ENCODE peak calls at places on chromosomes 7 and 10, in six cellular contexts. L is epithelial cell of proximal tubule; Q is ovary; M is NCI-H2081; R is glutamatergic neuron; T is activated naive CD4-positive, alpha-beta T cell treated with anti-CD3 and anti-CD28 coated beads for 36 hours. P is an unnamed sample.

GRCh38 chr7:99679400-99680191 is at the start of gene CYP3A5:
- DNase-seq in L (peak; percentile 27), Q (no peak), M (no peak), R (no peak), T (no peak), P (no peak)

GRCh38 chr7:27160147-27160545 is 3.7 kb upstream of the HOXA7 start:
- DNase-seq in L (no peak), Q (no peak), M (no peak), R (no peak), T (no peak), P (no peak)

GRCh38 chr10:92844746-92845145 is 3.6 kb upstream of the EXOC6 start:
- DNase-seq in L (no peak), Q (no peak), M (no peak), R (no peak), T (no peak), P (no peak)

GRCh38 chr10:59177031-59177861 is 803 bp downstream of the PHYHIPL start:
- DNase-seq in L (peak; percentile 68), Q (peak; percentile 21), M (peak; percentile 67), R (peak; percentile 53), T (no peak), P (peak; percentile 65)

GRCh38 chr10:58641708-58642107 is 129.0 kb downstream of the BICC1 start:
- DNase-seq in L (no peak), Q (no peak), M (no peak), R (no peak), T (no peak), P (no peak)

GRCh38 chr7:28002638-28003037 is 178.0 kb downstream of the JAZF1 start:
- DNase-seq in L (no peak), Q (no peak), M (no peak), R (no peak), T (no peak), P (no peak)

GRCh38 chr7:21572331-21572730 is 29.5 kb downstream of the DNAH11 start:
- DNase-seq in L (no peak), Q (no peak), M (no peak), R (no peak), T (no peak), P (no peak)

GRCh38 chr7:33933611-33934281 is 28.4 kb downstream of the BMPER start:
- DNase-seq in L (peak; percentile 66), Q (no peak), M (no peak), R (no peak), T (no peak), P (peak; percentile 46)

GRCh38 chr10:79399242-79399831 is 46.1 kb downstream of the ZCCHC24 start:
- DNase-seq in L (peak; percentile 41), Q (peak; percentile 92), M (no peak), R (no peak), T (no peak), P (peak; percentile 49)

GRCh38 chr10:29481906-29482440 is 152.8 kb downstream of the SVIL start:
- DNase-seq in L (no peak), Q (peak; percentile 61), M (no peak), R (no peak), T (no peak), P (no peak)

GRCh38 chr7:147088916-147089315 is 972.3 kb downstream of the CNTNAP2 start:
- DNase-seq in L (no peak), Q (no peak), M (no peak), R (no peak), T (no peak), P (no peak)

GRCh38 chr7:127186686-127187085 is 66.1 kb downstream of the GRM8 start:
- DNase-seq in L (no peak), Q (no peak), M (no peak), R (no peak), T (no peak), P (no peak)

GRCh38 chr10:94129393-94130130 is 135.8 kb downstream of the PLCE1 start:
- DNase-seq in L (no peak), Q (no peak), M (no peak), R (no peak), T (no peak), P (peak; percentile 30)

GRCh38 chr10:45557275-45557905 is 115.2 kb downstream of the ZFAND4 start:
- DNase-seq in L (no peak), Q (no peak), M (no peak), R (no peak), T (peak; percentile 32), P (no peak)

GRCh38 chr7:18555968-18556367 is 60.4 kb downstream of the HDAC9 start:
- DNase-seq in L (no peak), Q (no peak), M (no peak), R (no peak), T (no peak), P (peak; percentile 13)

GRCh38 chr7:73512018-73512780 is 9.9 kb downstream of the BAZ1B start:
- DNase-seq in L (no peak), Q (no peak), M (no peak), R (no peak), T (no peak), P (no peak)

GRCh38 chr10:113069595-113069994 is 119.5 kb downstream of the TCF7L2 start:
- DNase-seq in L (no peak), Q (no peak), M (no peak), R (no peak), T (no peak), P (peak; percentile 88)

GRCh38 chr7:28686418-28686800 is 271.7 kb downstream of the TRIL start:
- DNase-seq in L (no peak), Q (no peak), M (peak; percentile 21), R (no peak), T (no peak), P (peak; percentile 52)

GRCh38 chr10:124035928-124036558 is 57.4 kb downstream of the CHST15 start:
- DNase-seq in L (no peak), Q (no peak), M (no peak), R (no peak), T (peak; percentile 54), P (no peak)

GRCh38 chr10:48296699-48297098 is 9.8 kb upstream of the MAPK8 start:
- DNase-seq in L (no peak), Q (no peak), M (no peak), R (no peak), T (no peak), P (no peak)

GRCh38 chr10:60662917-60663614 is 115.2 kb upstream of the CDK1 start:
- DNase-seq in L (no peak), Q (no peak), M (peak; percentile 23), R (no peak), T (peak; percentile 23), P (no peak)

GRCh38 chr10:61063035-61063434 is 119.0 kb upstream of the RHOBTB1 start:
- DNase-seq in L (no peak), Q (no peak), M (peak; percentile 13), R (no peak), T (no peak), P (no peak)

GRCh38 chr7:41699532-41699931 is 3.4 kb downstream of the INHBA start:
- DNase-seq in L (no peak), Q (peak; percentile 43), M (no peak), R (peak; percentile 25), T (no peak), P (no peak)

GRCh38 chr10:97169911-97170693 is 15.7 kb downstream of the SLIT1 start:
- DNase-seq in L (no peak), Q (no peak), M (peak; percentile 12), R (no peak), T (no peak), P (peak; percentile 30)

GRCh38 chr10:125629758-125630376 is 53.1 kb downstream of the TEX36 start:
- DNase-seq in L (peak; percentile 3), Q (no peak), M (peak; percentile 38), R (no peak), T (no peak), P (peak; percentile 76)

GRCh38 chr7:90461216-90461615 is 8.2 kb upstream of the PTTG1IP2 start:
- DNase-seq in L (no peak), Q (no peak), M (no peak), R (no peak), T (no peak), P (no peak)

GRCh38 chr7:30163231-30163894 is 28.6 kb downstream of the MTURN start:
- DNase-seq in L (no peak), Q (no peak), M (peak; percentile 89), R (no peak), T (peak; percentile 58), P (peak; percentile 63)

GRCh38 chr7:156105337-156106106 is 293.3 kb upstream of the SHH start:
- DNase-seq in L (no peak), Q (no peak), M (no peak), R (no peak), T (no peak), P (no peak)

GRCh38 chr10:118913825-118914224 is 115.7 kb upstream of the NANOS1 start:
- DNase-seq in L (no peak), Q (no peak), M (no peak), R (no peak), T (no peak), P (no peak)

GRCh38 chr7:135825406-135825805 is 76.8 kb upstream of the FAM180A start:
- DNase-seq in L (no peak), Q (no peak), M (no peak), R (no peak), T (no peak), P (no peak)

GRCh38 chr10:126948355-126949160 is 43.3 kb downstream of the DOCK1 start:
- DNase-seq in L (no peak), Q (no peak), M (no peak), R (no peak), T (no peak), P (no peak)

GRCh38 chr7:150435390-150436073 is 14.9 kb upstream of the GIMAP8 start:
- DNase-seq in L (no peak), Q (no peak), M (no peak), R (no peak), T (peak; percentile 2), P (no peak)

GRCh38 chr10:36462194-36462593 is 663.2 kb upstream of the ANKRD30A start:
- DNase-seq in L (peak; percentile 57), Q (no peak), M (no peak), R (no peak), T (no peak), P (peak; percentile 50)

GRCh38 chr7:36475371-36475770 is 85.7 kb downstream of the ANLN start:
- DNase-seq in L (no peak), Q (no peak), M (no peak), R (no peak), T (peak; percentile 10), P (no peak)

GRCh38 chr7:50069613-50070012 is 23.4 kb downstream of the ZPBP start:
- DNase-seq in L (no peak), Q (peak; percentile 30), M (no peak), R (no peak), T (peak; percentile 49), P (peak; percentile 26)

GRCh38 chr10:7804216-7804615 is 14.1 kb upstream of the TAF3 start:
- DNase-seq in L (no peak), Q (no peak), M (no peak), R (no peak), T (no peak), P (no peak)

GRCh38 chr10:24974978-24975377 is 22.6 kb upstream of the PRTFDC1 start:
- DNase-seq in L (no peak), Q (peak; percentile 64), M (no peak), R (no peak), T (no peak), P (no peak)

GRCh38 chr10:131425752-131426529 is 114.4 kb upstream of the TCERG1L start:
- DNase-seq in L (no peak), Q (peak; percentile 89), M (no peak), R (no peak), T (no peak), P (no peak)

GRCh38 chr10:5662708-5663579 is 3.5 kb downstream of the ASB13 start:
- DNase-seq in L (no peak), Q (no peak), M (no peak), R (no peak), T (no peak), P (no peak)

GRCh38 chr10:79434223-79434687 is 11.2 kb downstream of the ZCCHC24 start:
- DNase-seq in L (no peak), Q (no peak), M (no peak), R (no peak), T (peak; percentile 17), P (no peak)